ENCODE peak calls at places on chromosomes 5 and 9, in seven cellular contexts. One of them, this sample, is unnamed.

GRCh38 chr9:88387035-88387732 is 1.1 kb upstream of the SPIN1 start:
- DNase-seq in smooth muscle cell of the brain vasculature: no peak
- DNase-seq in AG20443: no peak
- DNase-seq in NCI-H1105: peak
- DNase-seq in NCI-H774: peak
- DNase-seq in fibroblast of villous mesenchyme: peak
- DNase-seq in left lobe of liver: peak
- DNase-seq in this sample: peak

GRCh38 chr5:178651046-178651810 is 24.4 kb upstream of the CLK4 start:
- DNase-seq in smooth muscle cell of the brain vasculature: peak
- DNase-seq in AG20443: no peak
- DNase-seq in NCI-H1105: no peak
- DNase-seq in NCI-H774: no peak
- DNase-seq in fibroblast of villous mesenchyme: peak
- DNase-seq in left lobe of liver: no peak
- DNase-seq in this sample: no peak

GRCh38 chr5:1967716-1968115 is 85.0 kb upstream of the IRX4 start:
- DNase-seq in smooth muscle cell of the brain vasculature: no peak
- DNase-seq in AG20443: no peak
- DNase-seq in NCI-H1105: no peak
- DNase-seq in NCI-H774: no peak
- DNase-seq in fibroblast of villous mesenchyme: no peak
- DNase-seq in left lobe of liver: no peak
- DNase-seq in this sample: no peak

GRCh38 chr5:78638423-78638822 is 10.1 kb downstream of the LHFPL2 start:
- DNase-seq in smooth muscle cell of the brain vasculature: no peak
- DNase-seq in AG20443: peak
- DNase-seq in NCI-H1105: no peak
- DNase-seq in NCI-H774: peak
- DNase-seq in fibroblast of villous mesenchyme: peak
- DNase-seq in left lobe of liver: no peak
- DNase-seq in this sample: no peak

GRCh38 chr9:16312962-16313546 is 557.4 kb downstream of the BNC2 start:
- DNase-seq in smooth muscle cell of the brain vasculature: no peak
- DNase-seq in AG20443: no peak
- DNase-seq in NCI-H1105: no peak
- DNase-seq in NCI-H774: no peak
- DNase-seq in fibroblast of villous mesenchyme: no peak
- DNase-seq in left lobe of liver: no peak
- DNase-seq in this sample: no peak

GRCh38 chr9:123609844-123610243 is 253.8 kb downstream of the CRB2 start:
- DNase-seq in smooth muscle cell of the brain vasculature: no peak
- DNase-seq in AG20443: no peak
- DNase-seq in NCI-H1105: no peak
- DNase-seq in NCI-H774: no peak
- DNase-seq in fibroblast of villous mesenchyme: no peak
- DNase-seq in left lobe of liver: no peak
- DNase-seq in this sample: no peak

GRCh38 chr9:107246259-107247254 is 36.5 kb upstream of the RAD23B start:
- DNase-seq in smooth muscle cell of the brain vasculature: no peak
- DNase-seq in AG20443: no peak
- DNase-seq in NCI-H1105: no peak
- DNase-seq in NCI-H774: no peak
- DNase-seq in fibroblast of villous mesenchyme: peak
- DNase-seq in left lobe of liver: no peak
- DNase-seq in this sample: no peak

GRCh38 chr5:126918624-126918957 is 111.8 kb downstream of the MARCHF3 start:
- DNase-seq in smooth muscle cell of the brain vasculature: no peak
- DNase-seq in AG20443: no peak
- DNase-seq in NCI-H1105: no peak
- DNase-seq in NCI-H774: no peak
- DNase-seq in fibroblast of villous mesenchyme: no peak
- DNase-seq in left lobe of liver: no peak
- DNase-seq in this sample: no peak

GRCh38 chr5:72465601-72466563 is 41.3 kb downstream of the ZNF366 start:
- DNase-seq in smooth muscle cell of the brain vasculature: no peak
- DNase-seq in AG20443: peak
- DNase-seq in NCI-H1105: no peak
- DNase-seq in NCI-H774: no peak
- DNase-seq in fibroblast of villous mesenchyme: no peak
- DNase-seq in left lobe of liver: no peak
- DNase-seq in this sample: no peak

GRCh38 chr5:170338933-170339779 is 41.6 kb upstream of the LCP2 start:
- DNase-seq in smooth muscle cell of the brain vasculature: no peak
- DNase-seq in AG20443: no peak
- DNase-seq in NCI-H1105: no peak
- DNase-seq in NCI-H774: no peak
- DNase-seq in fibroblast of villous mesenchyme: no peak
- DNase-seq in left lobe of liver: no peak
- DNase-seq in this sample: peak

GRCh38 chr9:3909966-3910650 is 384.3 kb upstream of the RFX3 start:
- DNase-seq in smooth muscle cell of the brain vasculature: no peak
- DNase-seq in AG20443: no peak
- DNase-seq in NCI-H1105: no peak
- DNase-seq in NCI-H774: no peak
- DNase-seq in fibroblast of villous mesenchyme: no peak
- DNase-seq in left lobe of liver: no peak
- DNase-seq in this sample: no peak

GRCh38 chr9:96567203-96567700 is 52.4 kb downstream of the CDC14B start:
- DNase-seq in smooth muscle cell of the brain vasculature: no peak
- DNase-seq in AG20443: peak
- DNase-seq in NCI-H1105: no peak
- DNase-seq in NCI-H774: no peak
- DNase-seq in fibroblast of villous mesenchyme: peak
- DNase-seq in left lobe of liver: no peak
- DNase-seq in this sample: no peak

GRCh38 chr5:14155075-14155474 is 11.9 kb downstream of the TRIO start:
- DNase-seq in smooth muscle cell of the brain vasculature: no peak
- DNase-seq in AG20443: no peak
- DNase-seq in NCI-H1105: no peak
- DNase-seq in NCI-H774: no peak
- DNase-seq in fibroblast of villous mesenchyme: no peak
- DNase-seq in left lobe of liver: no peak
- DNase-seq in this sample: no peak

GRCh38 chr9:34515959-34516358 is 6.8 kb downstream of the ENHO start:
- DNase-seq in smooth muscle cell of the brain vasculature: no peak
- DNase-seq in AG20443: no peak
- DNase-seq in NCI-H1105: no peak
- DNase-seq in NCI-H774: no peak
- DNase-seq in fibroblast of villous mesenchyme: no peak
- DNase-seq in left lobe of liver: no peak
- DNase-seq in this sample: no peak